ENCODE peak calls at places on chromosomes 13 and 19, in four cellular contexts. K is transverse colon, E is IMR-90, Z is fibroblast of lung. B is an unnamed sample.

GRCh38 chr19:920051-920857 is 3.1 kb downstream of the KISS1R start:
- DNase-seq in K (no peak), E (no peak), Z (no peak), B (no peak)

GRCh38 chr13:76884167-76884566 is 2.0 kb downstream of the KCTD12 start:
- DNase-seq in K (peak; percentile 17), E (no peak), Z (peak; percentile 5), B (no peak)

GRCh38 chr19:29884044-29884443 is 58.0 kb upstream of the URI1 start:
- DNase-seq in K (no peak), E (no peak), Z (no peak), B (no peak)

GRCh38 chr19:49114630-49115363 is 627 bp downstream of the LIN7B start:
- DNase-seq in K (peak; percentile 66), E (peak; percentile 33), Z (peak; percentile 55), B (no peak)

GRCh38 chr13:48260970-48261369 is 28.0 kb downstream of the ITM2B start:
- DNase-seq in K (no peak), E (no peak), Z (no peak), B (no peak)

GRCh38 chr19:8208710-8209110 is 460 bp upstream of the CERS4 start:
- DNase-seq in K (no peak), E (no peak), Z (no peak), B (no peak)

GRCh38 chr13:93146584-93147292 is 79.9 kb upstream of the GPC6 start:
- DNase-seq in K (no peak), E (peak; percentile 90), Z (peak; percentile 96), B (peak; percentile 66)

GRCh38 chr19:38478273-38478971 is 44.9 kb downstream of the RYR1 start:
- DNase-seq in K (no peak), E (no peak), Z (no peak), B (no peak)

GRCh38 chr13:91406619-91407018 is 8.2 kb downstream of the GPC5 start:
- DNase-seq in K (no peak), E (peak; percentile 35), Z (peak; percentile 33), B (no peak)

GRCh38 chr19:45477713-45478453 is 10.1 kb downstream of the FOSB start:
- DNase-seq in K (no peak), E (no peak), Z (no peak), B (no peak)

GRCh38 chr19:1262687-1263123 is 6.4 kb upstream of the CIRBP start:
- DNase-seq in K (peak; percentile 25), E (no peak), Z (no peak), B (no peak)

GRCh38 chr13:113645329-113645728 is 12.7 kb downstream of the ATP4B start:
- DNase-seq in K (peak; percentile 6), E (no peak), Z (no peak), B (no peak)

GRCh38 chr19:2602391-2603181 is 99.9 kb downstream of the GNG7 start:
- DNase-seq in K (peak; percentile 74), E (peak; percentile 81), Z (peak; percentile 97), B (peak; percentile 81)

GRCh38 chr13:110872034-110872767 is 42.7 kb downstream of the ANKRD10 start:
- DNase-seq in K (no peak), E (no peak), Z (no peak), B (no peak)

GRCh38 chr13:113789167-113789566 is 30.1 kb downstream of the TMEM255B start:
- DNase-seq in K (no peak), E (no peak), Z (no peak), B (no peak)

GRCh38 chr13:112793545-112794445 is 104.0 kb downstream of the ATP11A start:
- DNase-seq in K (no peak), E (no peak), Z (no peak), B (no peak)

GRCh38 chr13:36344173-36344572 is 2.0 kb downstream of the SPART start:
- DNase-seq in K (peak; percentile 10), E (peak; percentile 70), Z (peak; percentile 35), B (peak; percentile 83)

GRCh38 chr13:64371045-64371444 is 2859.1 kb downstream of the PCDH9 start:
- DNase-seq in K (no peak), E (peak; percentile 41), Z (peak; percentile 51), B (no peak)

GRCh38 chr19:42396248-42396541 is 6.1 kb upstream of the CNFN start:
- DNase-seq in K (no peak), E (no peak), Z (no peak), B (no peak)

GRCh38 chr19:14383898-14384669 is 2.8 kb downstream of the ADGRE5 start:
- DNase-seq in K (peak; percentile 60), E (peak; percentile 55), Z (peak; percentile 62), B (no peak)

GRCh38 chr19:35144259-35144599 is 1.2 kb downstream of the FXYD7 start:
- DNase-seq in K (no peak), E (no peak), Z (no peak), B (no peak)

GRCh38 chr19:6925801-6926751 is 38.7 kb downstream of the ADGRE1 start:
- DNase-seq in K (no peak), E (no peak), Z (no peak), B (no peak)

GRCh38 chr19:56423985-56424353 is 19.8 kb downstream of the ZNF583 start:
- DNase-seq in K (no peak), E (no peak), Z (no peak), B (no peak)

GRCh38 chr19:39946532-39946931 is 12.1 kb upstream of the FCGBP start:
- DNase-seq in K (no peak), E (no peak), Z (no peak), B (no peak)

GRCh38 chr13:111575719-111576118 is 255.3 kb downstream of the TEX29 start:
- DNase-seq in K (no peak), E (no peak), Z (no peak), B (no peak)

GRCh38 chr19:39843919-39844793 is 2.0 kb downstream of the FBL start:
- DNase-seq in K (no peak), E (peak; percentile 58), Z (peak; percentile 32), B (no peak)

GRCh38 chr13:96993660-96994029 is 631 bp downstream of the OXGR1 start:
- DNase-seq in K (no peak), E (no peak), Z (no peak), B (no peak)
- H3K4me3 ChIP-seq in K (peak overlapping the region; percentile 45), E (peak overlapping the region; percentile 24), Z (peak overlapping the region; percentile 41), B (peak overlapping the region; percentile 56)

GRCh38 chr19:51136333-51136732 is 5.8 kb upstream of the SIGLEC7 start:
- DNase-seq in K (no peak), E (no peak), Z (no peak), B (no peak)

GRCh38 chr19:51136891-51137551 is 5.1 kb upstream of the SIGLEC7 start:
- DNase-seq in K (no peak), E (no peak), Z (no peak), B (no peak)

GRCh38 chr19:51138549-51138979 is 3.5 kb upstream of the SIGLEC7 start:
- DNase-seq in K (peak; percentile 24), E (no peak), Z (no peak), B (no peak)

GRCh38 chr19:51139299-51140018 is 2.6 kb upstream of the SIGLEC7 start:
- DNase-seq in K (no peak), E (no peak), Z (no peak), B (no peak)

GRCh38 chr19:51137812-51138425 is 4.2 kb upstream of the SIGLEC7 start:
- DNase-seq in K (no peak), E (no peak), Z (no peak), B (no peak)
- H3K4me3 ChIP-seq in K (no peak overlapping the region), E (no peak overlapping the region), Z (no peak overlapping the region), B (no peak overlapping the region)

GRCh38 chr13:31675521-31675953 is 63.8 kb upstream of the RXFP2 start:
- DNase-seq in K (no peak), E (no peak), Z (peak; percentile 15), B (no peak)
- H3K4me3 ChIP-seq in K (no peak overlapping the region), E (no peak overlapping the region), Z (no peak overlapping the region), B (no peak overlapping the region)

DNA sequence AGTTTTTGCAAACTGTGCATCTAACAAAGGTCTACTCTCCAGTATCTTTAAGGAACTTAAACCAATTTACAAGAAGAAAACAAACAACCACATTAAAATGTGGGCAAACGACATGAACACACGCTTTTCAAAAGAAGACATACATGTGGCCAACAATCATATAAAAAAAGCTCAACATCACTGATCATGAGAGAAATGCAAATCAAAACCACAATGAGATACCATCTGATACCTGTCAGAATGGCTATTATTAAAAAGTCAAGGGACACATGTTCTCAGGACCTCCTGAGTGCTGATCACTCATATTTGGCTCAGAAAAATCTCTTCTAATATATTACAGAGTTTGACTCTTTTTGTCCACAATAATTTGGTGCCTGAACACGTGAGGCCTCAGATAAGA is 14.2 kb upstream of the LILRB1 start:
- DNase-seq in K (no peak), E (no peak), Z (no peak), B (no peak)
- H3K4me3 ChIP-seq in K (no peak overlapping the region), E (no peak overlapping the region), Z (no peak overlapping the region), B (no peak overlapping the region)

GRCh38 chr13:20495087-20496023 is 30.3 kb downstream of the CRYL1 start:
- DNase-seq in K (peak; percentile 73), E (peak; percentile 72), Z (peak; percentile 50), B (peak; percentile 23)
- H3K4me3 ChIP-seq in K (no peak overlapping the region), E (no peak overlapping the region), Z (peak overlapping the region; percentile 29), B (peak overlapping the region; percentile 2)

B was measured in skeletal muscle cell.